ENCODE peak calls at places on chromosomes 2 and 18, in four cellular contexts. One of them, this sample, is unnamed.

GRCh38 chr18:49839012-49839411 is 25.7 kb upstream of the ACAA2 start:
- DNase-seq in WTC11: no peak
- DNase-seq in heart right ventricle: no peak
- DNase-seq in upper lobe of right lung: no peak
- DNase-seq in this sample: no peak

GRCh38 chr18:31241900-31242409 is 76.0 kb upstream of the DSG1 start:
- DNase-seq in heart right ventricle: no peak
- DNase-seq in WTC11: peak; percentile 77
- DNase-seq in upper lobe of right lung: no peak
- DNase-seq in this sample: peak; percentile 68

GRCh38 chr2:49360051-49360767 is 205.9 kb upstream of the FSHR start:
- DNase-seq in upper lobe of right lung: no peak
- DNase-seq in heart right ventricle: no peak
- DNase-seq in WTC11: no peak
- DNase-seq in this sample: no peak

GRCh38 chr18:79384151-79384807 is 11.5 kb upstream of the NFATC1 start:
- DNase-seq in heart right ventricle: no peak
- DNase-seq in upper lobe of right lung: no peak
- DNase-seq in WTC11: no peak
- DNase-seq in this sample: peak; percentile 2

GRCh38 chr2:18959952-18960717 is 370.8 kb upstream of the NT5C1B start:
- DNase-seq in WTC11: no peak
- DNase-seq in upper lobe of right lung: no peak
- DNase-seq in heart right ventricle: no peak
- DNase-seq in this sample: no peak

GRCh38 chr2:38540580-38541290 is 62.0 kb downstream of the HNRNPLL start:
- DNase-seq in heart right ventricle: no peak
- DNase-seq in WTC11: no peak
- DNase-seq in upper lobe of right lung: no peak
- DNase-seq in this sample: no peak

GRCh38 chr2:106334802-106335201 is 133.4 kb downstream of the RGPD3 start:
- DNase-seq in upper lobe of right lung: no peak
- DNase-seq in WTC11: no peak
- DNase-seq in heart right ventricle: no peak
- DNase-seq in this sample: no peak

GRCh38 chr18:11664286-11664685 is 24.8 kb upstream of the GNAL start:
- DNase-seq in upper lobe of right lung: no peak
- DNase-seq in WTC11: no peak
- DNase-seq in heart right ventricle: no peak
- DNase-seq in this sample: no peak

GRCh38 chr18:77872166-77872565 is 622.5 kb downstream of the GALR1 start:
- DNase-seq in upper lobe of right lung: no peak
- DNase-seq in heart right ventricle: no peak
- DNase-seq in WTC11: no peak
- DNase-seq in this sample: no peak

GRCh38 chr18:73859998-73860397 is 287.6 kb downstream of the FBXO15 start:
- DNase-seq in WTC11: no peak
- DNase-seq in heart right ventricle: no peak
- DNase-seq in upper lobe of right lung: no peak
- DNase-seq in this sample: no peak

GRCh38 chr2:119849838-119850565 is 90.3 kb downstream of the PTPN4 start:
- DNase-seq in heart right ventricle: no peak
- DNase-seq in WTC11: no peak
- DNase-seq in upper lobe of right lung: no peak
- DNase-seq in this sample: no peak

GRCh38 chr2:240926516-240927389 is 20.6 kb downstream of the CROCC2 start:
- DNase-seq in upper lobe of right lung: peak; percentile 63
- DNase-seq in heart right ventricle: no peak
- DNase-seq in WTC11: peak; percentile 11
- DNase-seq in this sample: no peak

GRCh38 chr2:81181845-81182244 is 877.3 kb upstream of the LRRTM1 start:
- DNase-seq in WTC11: no peak
- DNase-seq in upper lobe of right lung: no peak
- DNase-seq in heart right ventricle: no peak
- DNase-seq in this sample: no peak

GRCh38 chr2:223669453-223670225 is 67.5 kb upstream of the SCG2 start:
- DNase-seq in heart right ventricle: no peak
- DNase-seq in upper lobe of right lung: no peak
- DNase-seq in WTC11: no peak
- DNase-seq in this sample: no peak

GRCh38 chr18:30970201-30970816 is 72.2 kb downstream of the DSC3 start:
- DNase-seq in heart right ventricle: peak; percentile 6
- DNase-seq in WTC11: no peak
- DNase-seq in upper lobe of right lung: no peak
- DNase-seq in this sample: peak; percentile 9

GRCh38 chr2:235749121-235749780 is 255.4 kb downstream of the AGAP1 start:
- DNase-seq in heart right ventricle: no peak
- DNase-seq in WTC11: no peak
- DNase-seq in upper lobe of right lung: no peak
- DNase-seq in this sample: no peak

GRCh38 chr2:233385489-233386044 is 31.3 kb downstream of the DGKD start:
- DNase-seq in heart right ventricle: no peak
- DNase-seq in WTC11: no peak
- DNase-seq in upper lobe of right lung: no peak
- DNase-seq in this sample: no peak

GRCh38 chr2:129730979-129731378 is 248.5 kb upstream of the RAB6C start:
- DNase-seq in WTC11: no peak
- DNase-seq in upper lobe of right lung: no peak
- DNase-seq in heart right ventricle: no peak
- DNase-seq in this sample: no peak

GRCh38 chr2:72803626-72804320 is 22.1 kb downstream of the EXOC6B start:
- DNase-seq in upper lobe of right lung: no peak
- DNase-seq in heart right ventricle: no peak
- DNase-seq in WTC11: no peak
- DNase-seq in this sample: no peak

GRCh38 chr2:218853766-218854165 is 5.8 kb upstream of the WNT6 start:
- DNase-seq in heart right ventricle: no peak
- DNase-seq in upper lobe of right lung: no peak
- DNase-seq in WTC11: no peak
- DNase-seq in this sample: no peak

GRCh38 chr2:23525137-23525765 is 140.3 kb downstream of the KLHL29 start:
- DNase-seq in heart right ventricle: no peak
- DNase-seq in upper lobe of right lung: no peak
- DNase-seq in WTC11: no peak
- DNase-seq in this sample: no peak

GRCh38 chr2:161048317-161048716 is 111.9 kb upstream of the TANK start:
- DNase-seq in heart right ventricle: no peak
- DNase-seq in WTC11: no peak
- DNase-seq in upper lobe of right lung: no peak
- DNase-seq in this sample: no peak

GRCh38 chr2:23988371-23988770 is 21.5 kb upstream of the MFSD2B start:
- DNase-seq in heart right ventricle: no peak
- DNase-seq in WTC11: no peak
- DNase-seq in upper lobe of right lung: no peak
- DNase-seq in this sample: no peak

GRCh38 chr2:98601532-98602132 is 6.7 kb downstream of the COA5 start:
- DNase-seq in upper lobe of right lung: no peak
- DNase-seq in WTC11: peak; percentile 41
- DNase-seq in heart right ventricle: no peak
- DNase-seq in this sample: peak; percentile 46
- TF ChIP-seq CTCF in upper lobe of right lung: peak; percentile 45
- TF ChIP-seq CTCF in WTC11: peak; percentile 56
- TF ChIP-seq CTCF in heart right ventricle: peak; percentile 57
- TF ChIP-seq CTCF in this sample: peak; percentile 53

GRCh38 chr2:238860966-238861730 is 13.3 kb downstream of the TWIST2 start:
- DNase-seq in WTC11: no peak
- DNase-seq in upper lobe of right lung: no peak
- DNase-seq in heart right ventricle: no peak
- DNase-seq in this sample: no peak

GRCh38 chr2:238863749-238864206 is 15.9 kb downstream of the TWIST2 start:
- DNase-seq in upper lobe of right lung: peak; percentile 51
- DNase-seq in heart right ventricle: no peak
- DNase-seq in WTC11: no peak
- DNase-seq in this sample: no peak

GRCh38 chr2:238863231-238863630 is 15.3 kb downstream of the TWIST2 start:
- DNase-seq in upper lobe of right lung: no peak
- DNase-seq in WTC11: no peak
- DNase-seq in heart right ventricle: no peak
- DNase-seq in this sample: no peak

GRCh38 chr2:238861766-238862315 is 14.0 kb downstream of the TWIST2 start:
- DNase-seq in upper lobe of right lung: no peak
- DNase-seq in heart right ventricle: no peak
- DNase-seq in WTC11: no peak
- DNase-seq in this sample: no peak

GRCh38 chr2:238862701-238863100 is 14.8 kb downstream of the TWIST2 start:
- DNase-seq in heart right ventricle: no peak
- DNase-seq in WTC11: no peak
- DNase-seq in upper lobe of right lung: no peak
- DNase-seq in this sample: no peak
- TF ChIP-seq CTCF in heart right ventricle: no peak
- TF ChIP-seq CTCF in WTC11: no peak
- TF ChIP-seq CTCF in upper lobe of right lung: no peak
- TF ChIP-seq CTCF in this sample: no peak

GRCh38 chr2:5132281-5132680 is 559.9 kb upstream of the SOX11 start:
- DNase-seq in WTC11: no peak
- DNase-seq in heart right ventricle: no peak
- DNase-seq in upper lobe of right lung: no peak
- DNase-seq in this sample: no peak
- TF ChIP-seq CTCF in WTC11: no peak
- TF ChIP-seq CTCF in heart right ventricle: no peak
- TF ChIP-seq CTCF in upper lobe of right lung: no peak
- TF ChIP-seq CTCF in this sample: no peak

GRCh38 chr2:43595603-43596412 is at the start of gene THADA:
- DNase-seq in heart right ventricle: peak; percentile 100
- DNase-seq in upper lobe of right lung: peak; percentile 99
- DNase-seq in WTC11: peak; percentile 98
- DNase-seq in this sample: peak; percentile 97
- TF ChIP-seq CTCF in heart right ventricle: no peak
- TF ChIP-seq CTCF in upper lobe of right lung: no peak
- TF ChIP-seq CTCF in WTC11: no peak
- TF ChIP-seq CTCF in this sample: no peak

This sample was measured in endothelial cell.